ENCODE peak calls at places on chromosomes 4 and X, in nine cellular contexts. One of them, this sample, is unnamed. For H3K27me3, the result is how much of the 10 kb centered on the place peaks cover.

GRCh38 chr4:128787509-128788311 is 21.8 kb upstream of the JADE1 start:
- DNase-seq in HCT116: no peak
- DNase-seq in A673: peak
- DNase-seq in Peyer's patch: no peak
- DNase-seq in uterus: no peak
- DNase-seq in CD8-positive, alpha-beta T cell: no peak
- DNase-seq in right lobe of liver: no peak
- DNase-seq in ovary: no peak
- DNase-seq in neural progenitor cell: no peak
- DNase-seq in this sample: no peak

GRCh38 chrX:29518100-29518499 is 697.3 kb upstream of the MAGEB2 start:
- DNase-seq in HCT116: no peak
- DNase-seq in A673: no peak
- DNase-seq in Peyer's patch: no peak
- DNase-seq in uterus: no peak
- DNase-seq in CD8-positive, alpha-beta T cell: no peak
- DNase-seq in right lobe of liver: no peak
- DNase-seq in ovary: no peak
- DNase-seq in neural progenitor cell: no peak
- DNase-seq in this sample: no peak

GRCh38 chrX:21398424-21398823 is 24.2 kb downstream of the CNKSR2 start:
- DNase-seq in HCT116: no peak
- DNase-seq in A673: no peak
- DNase-seq in Peyer's patch: no peak
- DNase-seq in uterus: no peak
- DNase-seq in CD8-positive, alpha-beta T cell: no peak
- DNase-seq in right lobe of liver: no peak
- DNase-seq in ovary: no peak
- DNase-seq in neural progenitor cell: no peak
- DNase-seq in this sample: no peak

GRCh38 chrX:96563663-96564062 is 121.0 kb upstream of the DIAPH2 start:
- DNase-seq in HCT116: no peak
- DNase-seq in A673: no peak
- DNase-seq in Peyer's patch: no peak
- DNase-seq in uterus: no peak
- DNase-seq in CD8-positive, alpha-beta T cell: no peak
- DNase-seq in right lobe of liver: no peak
- DNase-seq in ovary: no peak
- DNase-seq in neural progenitor cell: no peak
- DNase-seq in this sample: no peak

GRCh38 chr4:63589796-63590195 is 819.5 kb downstream of the TECRL start:
- DNase-seq in HCT116: no peak
- DNase-seq in A673: no peak
- DNase-seq in Peyer's patch: no peak
- DNase-seq in uterus: no peak
- DNase-seq in CD8-positive, alpha-beta T cell: no peak
- DNase-seq in right lobe of liver: no peak
- DNase-seq in ovary: no peak
- DNase-seq in neural progenitor cell: peak
- DNase-seq in this sample: no peak

GRCh38 chrX:29662759-29663503 is 552.4 kb upstream of the MAGEB2 start:
- DNase-seq in HCT116: no peak
- DNase-seq in A673: no peak
- DNase-seq in Peyer's patch: no peak
- DNase-seq in uterus: no peak
- DNase-seq in CD8-positive, alpha-beta T cell: no peak
- DNase-seq in right lobe of liver: no peak
- DNase-seq in ovary: no peak
- DNase-seq in neural progenitor cell: no peak
- DNase-seq in this sample: no peak

GRCh38 chrX:145405012-145405411 is 157.7 kb downstream of the SPANXN1 start:
- DNase-seq in HCT116: peak
- DNase-seq in A673: peak
- DNase-seq in Peyer's patch: no peak
- DNase-seq in uterus: no peak
- DNase-seq in CD8-positive, alpha-beta T cell: no peak
- DNase-seq in right lobe of liver: no peak
- DNase-seq in ovary: no peak
- DNase-seq in neural progenitor cell: peak
- DNase-seq in this sample: no peak

GRCh38 chrX:110310896-110311295 is 7.0 kb downstream of the AMMECR1 start:
- DNase-seq in HCT116: no peak
- DNase-seq in A673: peak
- DNase-seq in Peyer's patch: no peak
- DNase-seq in uterus: no peak
- DNase-seq in CD8-positive, alpha-beta T cell: no peak
- DNase-seq in right lobe of liver: no peak
- DNase-seq in ovary: no peak
- DNase-seq in neural progenitor cell: no peak
- DNase-seq in this sample: no peak

GRCh38 chr4:175090116-175090515 is 172.0 kb downstream of the ADAM29 start:
- DNase-seq in HCT116: no peak
- DNase-seq in A673: no peak
- DNase-seq in Peyer's patch: no peak
- DNase-seq in uterus: no peak
- DNase-seq in CD8-positive, alpha-beta T cell: no peak
- DNase-seq in right lobe of liver: no peak
- DNase-seq in ovary: no peak
- DNase-seq in neural progenitor cell: no peak
- DNase-seq in this sample: no peak

GRCh38 chrX:136214551-136214950 is 36.6 kb downstream of the MAP7D3 start:
- DNase-seq in HCT116: no peak
- DNase-seq in A673: peak
- DNase-seq in Peyer's patch: no peak
- DNase-seq in uterus: no peak
- DNase-seq in CD8-positive, alpha-beta T cell: no peak
- DNase-seq in right lobe of liver: no peak
- DNase-seq in ovary: no peak
- DNase-seq in neural progenitor cell: no peak
- DNase-seq in this sample: no peak

GRCh38 chrX:109822861-109823260 is 89.8 kb upstream of the ACSL4 start:
- DNase-seq in HCT116: no peak
- DNase-seq in A673: peak
- DNase-seq in Peyer's patch: no peak
- DNase-seq in uterus: no peak
- DNase-seq in CD8-positive, alpha-beta T cell: no peak
- DNase-seq in right lobe of liver: no peak
- DNase-seq in ovary: no peak
- DNase-seq in neural progenitor cell: no peak
- DNase-seq in this sample: no peak

GRCh38 chr4:140082399-140082758 is 71.6 kb downstream of the MAML3 start:
- DNase-seq in HCT116: no peak
- DNase-seq in A673: no peak
- DNase-seq in Peyer's patch: no peak
- DNase-seq in uterus: no peak
- DNase-seq in CD8-positive, alpha-beta T cell: no peak
- DNase-seq in right lobe of liver: no peak
- DNase-seq in ovary: no peak
- DNase-seq in neural progenitor cell: no peak
- DNase-seq in this sample: no peak

GRCh38 chr4:25787891-25788331 is 74.9 kb downstream of the SEL1L3 start:
- DNase-seq in HCT116: no peak
- DNase-seq in A673: no peak
- DNase-seq in Peyer's patch: no peak
- DNase-seq in uterus: no peak
- DNase-seq in CD8-positive, alpha-beta T cell: no peak
- DNase-seq in right lobe of liver: no peak
- DNase-seq in ovary: no peak
- DNase-seq in neural progenitor cell: no peak
- DNase-seq in this sample: no peak

GRCh38 chrX:33126469-33126868 is 84.9 kb downstream of the DMD start:
- DNase-seq in HCT116: no peak
- DNase-seq in A673: no peak
- DNase-seq in Peyer's patch: no peak
- DNase-seq in uterus: no peak
- DNase-seq in CD8-positive, alpha-beta T cell: no peak
- DNase-seq in right lobe of liver: no peak
- DNase-seq in ovary: no peak
- DNase-seq in neural progenitor cell: no peak
- DNase-seq in this sample: no peak

GRCh38 chr4:58214376-58214775 is 1104.2 kb upstream of the IGFBP7 start:
- DNase-seq in HCT116: no peak
- DNase-seq in A673: no peak
- DNase-seq in Peyer's patch: no peak
- DNase-seq in uterus: no peak
- DNase-seq in CD8-positive, alpha-beta T cell: no peak
- DNase-seq in right lobe of liver: no peak
- DNase-seq in ovary: no peak
- DNase-seq in neural progenitor cell: no peak
- DNase-seq in this sample: no peak

GRCh38 chr4:80197132-80197573 is at the start of gene PRDM8:
- DNase-seq in HCT116: no peak
- DNase-seq in A673: peak
- DNase-seq in Peyer's patch: no peak
- DNase-seq in uterus: no peak
- DNase-seq in CD8-positive, alpha-beta T cell: no peak
- DNase-seq in right lobe of liver: no peak
- DNase-seq in ovary: no peak
- DNase-seq in neural progenitor cell: peak
- DNase-seq in this sample: peak
- H3K27me3 ChIP-seq in HCT116: under half
- H3K27me3 ChIP-seq in A673: under half
- H3K27me3 ChIP-seq in Peyer's patch: under half
- H3K27me3 ChIP-seq in uterus: under half
- H3K27me3 ChIP-seq in CD8-positive, alpha-beta T cell: under half
- H3K27me3 ChIP-seq in right lobe of liver: under half
- H3K27me3 ChIP-seq in ovary: under half
- H3K27me3 ChIP-seq in neural progenitor cell: half or more
- H3K27me3 ChIP-seq in this sample: under half

GRCh38 chrX:30821116-30821515 is 67.9 kb downstream of the TAB3 start:
- DNase-seq in HCT116: no peak
- DNase-seq in A673: no peak
- DNase-seq in Peyer's patch: no peak
- DNase-seq in uterus: no peak
- DNase-seq in CD8-positive, alpha-beta T cell: no peak
- DNase-seq in right lobe of liver: no peak
- DNase-seq in ovary: no peak
- DNase-seq in neural progenitor cell: no peak
- DNase-seq in this sample: no peak
- TF ChIP-seq CTCF in HCT116: no peak
- TF ChIP-seq CTCF in A673: no peak
- TF ChIP-seq CTCF in Peyer's patch: no peak
- TF ChIP-seq CTCF in uterus: no peak
- TF ChIP-seq CTCF in CD8-positive, alpha-beta T cell: no peak
- TF ChIP-seq CTCF in right lobe of liver: no peak
- TF ChIP-seq CTCF in ovary: no peak
- TF ChIP-seq CTCF in neural progenitor cell: no peak
- TF ChIP-seq CTCF in this sample: no peak

DNA sequence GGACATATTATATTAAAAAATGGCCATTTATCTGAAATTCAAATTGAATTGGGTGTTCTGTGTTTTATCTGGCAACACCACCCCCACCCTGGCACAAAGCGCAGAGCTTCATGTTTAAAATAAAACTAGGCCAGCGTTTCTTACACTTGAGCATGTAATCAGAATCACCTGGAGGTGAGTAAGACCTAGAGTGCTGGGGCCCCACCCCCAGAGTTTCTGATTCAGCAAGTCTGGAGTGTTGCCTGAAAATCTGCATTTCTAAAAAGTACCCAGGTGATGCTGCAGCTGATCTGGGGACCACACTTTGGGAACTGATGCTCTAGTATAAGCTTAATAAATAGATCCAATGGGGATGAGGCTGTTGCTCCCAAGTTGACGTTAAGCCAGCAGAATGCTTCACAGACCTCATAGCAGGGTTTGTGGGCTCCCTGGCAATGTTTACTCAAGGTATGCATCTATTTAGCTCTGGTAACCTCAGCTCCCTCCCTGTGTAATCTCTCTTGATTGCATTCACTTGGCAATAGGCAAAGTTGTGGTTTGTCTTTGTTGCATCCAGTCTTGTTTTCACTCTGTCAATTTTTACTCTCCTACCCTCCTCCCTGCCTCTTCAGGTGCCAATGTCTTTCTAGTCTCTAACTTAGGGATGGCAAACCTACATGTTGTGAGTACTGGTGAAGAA is 99.8 kb upstream of the TEX13D start:
- DNase-seq in HCT116: no peak
- DNase-seq in A673: no peak
- DNase-seq in Peyer's patch: no peak
- DNase-seq in uterus: no peak
- DNase-seq in CD8-positive, alpha-beta T cell: no peak
- DNase-seq in right lobe of liver: no peak
- DNase-seq in ovary: no peak
- DNase-seq in neural progenitor cell: no peak
- DNase-seq in this sample: no peak
- H3K27me3 ChIP-seq in HCT116: under half
- H3K27me3 ChIP-seq in A673: under half
- H3K27me3 ChIP-seq in Peyer's patch: under half
- H3K27me3 ChIP-seq in uterus: under half
- H3K27me3 ChIP-seq in CD8-positive, alpha-beta T cell: under half
- H3K27me3 ChIP-seq in right lobe of liver: under half
- H3K27me3 ChIP-seq in ovary: under half
- H3K27me3 ChIP-seq in neural progenitor cell: under half
- H3K27me3 ChIP-seq in this sample: under half

DNA sequence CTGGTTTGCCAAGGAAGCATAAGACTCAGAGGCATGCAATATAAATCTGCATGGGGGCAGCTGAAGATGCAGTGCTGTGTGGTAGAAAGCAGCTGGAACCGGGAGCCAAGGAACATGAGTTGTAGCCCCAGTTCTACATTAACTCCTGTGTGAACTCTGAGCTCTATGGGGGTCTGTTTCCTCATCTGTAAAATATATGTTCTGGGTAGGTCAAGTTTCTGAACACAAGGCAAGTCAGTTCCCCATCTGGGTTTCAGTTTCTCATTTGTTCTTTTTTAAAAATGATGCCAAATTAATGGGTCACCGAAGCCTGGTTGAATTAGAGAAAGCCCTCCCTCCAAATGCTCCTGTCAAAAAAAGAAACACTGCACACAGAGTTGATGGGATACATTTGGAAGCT is 24.1 kb downstream of the UNC5C start:
- DNase-seq in HCT116: no peak
- DNase-seq in A673: no peak
- DNase-seq in Peyer's patch: no peak
- DNase-seq in uterus: no peak
- DNase-seq in CD8-positive, alpha-beta T cell: no peak
- DNase-seq in right lobe of liver: no peak
- DNase-seq in ovary: no peak
- DNase-seq in neural progenitor cell: no peak
- DNase-seq in this sample: no peak
- TF ChIP-seq CTCF in HCT116: no peak
- TF ChIP-seq CTCF in A673: no peak
- TF ChIP-seq CTCF in Peyer's patch: no peak
- TF ChIP-seq CTCF in uterus: no peak
- TF ChIP-seq CTCF in CD8-positive, alpha-beta T cell: no peak
- TF ChIP-seq CTCF in right lobe of liver: no peak
- TF ChIP-seq CTCF in ovary: no peak
- TF ChIP-seq CTCF in neural progenitor cell: no peak
- TF ChIP-seq CTCF in this sample: no peak